ENCODE peak calls at places on chromosome 21, in ten cellular contexts. O, L, D, P, H, N, E, B, V and K are unnamed samples.

GRCh38 chr21:17436626-17437111 is 76.2 kb upstream of the CXADR start:
- DNase-seq in O (peak; percentile 51), L (no peak), D (no peak), P (no peak), H (no peak), N (no peak), E (no peak), B (no peak), V (no peak), K (no peak)

GRCh38 chr21:41684381-41685245 is 82.2 kb downstream of the RIPK4 start:
- DNase-seq in O (no peak), L (peak; percentile 86), D (no peak), P (peak; percentile 72), H (peak; percentile 65), N (no peak), E (no peak), B (peak; percentile 70), V (peak; percentile 74), K (peak; percentile 64)

GRCh38 chr21:31918250-31918775 is 45.5 kb downstream of the HUNK start:
- DNase-seq in O (no peak), L (no peak), D (no peak), P (no peak), H (no peak), N (no peak), E (no peak), B (no peak), V (no peak), K (no peak)

GRCh38 chr21:16563795-16564194 is 834.0 kb downstream of the USP25 start:
- DNase-seq in O (peak; percentile 72), L (peak; percentile 44), D (no peak), P (peak; percentile 12), H (no peak), N (no peak), E (peak; percentile 62), B (peak; percentile 12), V (peak; percentile 68), K (peak; percentile 83)

GRCh38 chr21:42650033-42650370 is 3.4 kb upstream of the PDE9A start:
- DNase-seq in O (no peak), L (no peak), D (no peak), P (no peak), H (no peak), N (no peak), E (no peak), B (no peak), V (no peak), K (no peak)

GRCh38 chr21:34526618-34527290 is 14.7 kb upstream of the KCNE1 start:
- DNase-seq in O (peak; percentile 67), L (peak; percentile 97), D (peak; percentile 82), P (peak; percentile 98), H (peak; percentile 98), N (no peak), E (peak; percentile 99), B (peak; percentile 99), V (peak; percentile 100), K (peak; percentile 82)

GRCh38 chr21:42092805-42093590 is 21.9 kb downstream of the UMODL1 start:
- DNase-seq in O (no peak), L (no peak), D (no peak), P (no peak), H (no peak), N (no peak), E (no peak), B (no peak), V (peak; percentile 66), K (no peak)

GRCh38 chr21:35102488-35103407 is 53.6 kb upstream of the RUNX1 start:
- DNase-seq in O (no peak), L (no peak), D (peak; percentile 24), P (peak; percentile 31), H (no peak), N (peak; percentile 39), E (no peak), B (no peak), V (no peak), K (no peak)

GRCh38 chr21:41328660-41329300 is 12.2 kb downstream of the FAM3B start:
- DNase-seq in O (no peak), L (no peak), D (no peak), P (no peak), H (no peak), N (no peak), E (no peak), B (no peak), V (peak; percentile 89), K (no peak)

GRCh38 chr21:37346841-37347430 is 19.6 kb upstream of the DYRK1A start:
- DNase-seq in O (no peak), L (no peak), D (no peak), P (peak; percentile 12), H (no peak), N (no peak), E (no peak), B (no peak), V (no peak), K (no peak)

GRCh38 chr21:38297193-38297592 is 40.4 kb downstream of the KCNJ15 start:
- DNase-seq in O (no peak), L (no peak), D (no peak), P (peak; percentile 59), H (peak; percentile 88), N (no peak), E (peak; percentile 42), B (peak; percentile 62), V (peak; percentile 87), K (no peak)

GRCh38 chr21:36759348-36760083 is 60.6 kb downstream of the SIM2 start:
- DNase-seq in O (no peak), L (no peak), D (no peak), P (no peak), H (no peak), N (no peak), E (no peak), B (no peak), V (no peak), K (no peak)

GRCh38 chr21:17775431-17776126 is 43.6 kb downstream of the C21orf91 start:
- DNase-seq in O (no peak), L (no peak), D (no peak), P (no peak), H (no peak), N (no peak), E (no peak), B (no peak), V (no peak), K (no peak)

GRCh38 chr21:41831453-41831831 is 47.7 kb downstream of the PRDM15 start:
- DNase-seq in O (no peak), L (no peak), D (no peak), P (no peak), H (no peak), N (no peak), E (no peak), B (no peak), V (no peak), K (no peak)

GRCh38 chr21:15752763-15753407 is 23.1 kb downstream of the USP25 start:
- DNase-seq in O (peak; percentile 52), L (peak; percentile 71), D (no peak), P (peak; percentile 40), H (no peak), N (peak; percentile 16), E (no peak), B (no peak), V (no peak), K (peak; percentile 95)

GRCh38 chr21:21673959-21674358 is 675.8 kb downstream of the NCAM2 start:
- DNase-seq in O (no peak), L (peak; percentile 19), D (no peak), P (no peak), H (no peak), N (no peak), E (no peak), B (no peak), V (no peak), K (no peak)
- H3K9me3 ChIP-seq in O (no peaks in the 10 kb centered on the region), L (peaks cover 6% of the 10 kb centered on the region), D (no peaks in the 10 kb centered on the region), P (peaks cover 42% of the 10 kb centered on the region), H (peaks cover 8% of the 10 kb centered on the region), N (no peaks in the 10 kb centered on the region), E (no peaks in the 10 kb centered on the region), B (no peaks in the 10 kb centered on the region), V (no peaks in the 10 kb centered on the region), K (no peaks in the 10 kb centered on the region)

GRCh38 chr21:33229776-33230517 is at the start of gene IFNAR2:
- DNase-seq in O (peak; percentile 91), L (peak; percentile 67), D (peak; percentile 79), P (peak; percentile 57), H (peak; percentile 90), N (peak; percentile 99), E (peak; percentile 62), B (peak; percentile 83), V (no peak), K (peak; percentile 94)

GRCh38 chr21:33231526-33231925 is 1.8 kb downstream of the IFNAR2 start:
- DNase-seq in O (no peak), L (no peak), D (no peak), P (no peak), H (no peak), N (no peak), E (no peak), B (no peak), V (no peak), K (no peak)

GRCh38 chr21:33229099-33229775 is 501 bp upstream of the IFNAR2 start:
- DNase-seq in O (no peak), L (no peak), D (no peak), P (no peak), H (no peak), N (no peak), E (no peak), B (no peak), V (no peak), K (no peak)

GRCh38 chr21:33230518-33231324 is 983 bp downstream of the IFNAR2 start:
- DNase-seq in O (peak; percentile 77), L (peak; percentile 63), D (peak; percentile 57), P (peak; percentile 83), H (peak; percentile 70), N (peak; percentile 68), E (peak; percentile 83), B (peak; percentile 84), V (peak; percentile 56), K (peak; percentile 86)

GRCh38 chr21:33228455-33228854 is 1.3 kb upstream of the IFNAR2 start:
- DNase-seq in O (no peak), L (no peak), D (no peak), P (no peak), H (no peak), N (no peak), E (no peak), B (no peak), V (no peak), K (no peak)
- H3K9ac ChIP-seq in O (no peak overlapping the region), L (no peak overlapping the region), D (no peak overlapping the region), P (no peak overlapping the region), H (no peak overlapping the region), N (no peak overlapping the region), E (no peak overlapping the region), B (no peak overlapping the region), V (no peak overlapping the region), K (no peak overlapping the region)

GRCh38 chr21:26422138-26422537 is 150.9 kb downstream of the CYYR1 start:
- DNase-seq in O (no peak), L (no peak), D (no peak), P (no peak), H (no peak), N (no peak), E (peak; percentile 36), B (no peak), V (no peak), K (no peak)
- H3K9me3 ChIP-seq in O (no peaks in the 10 kb centered on the region), L (no peaks in the 10 kb centered on the region), D (no peaks in the 10 kb centered on the region), P (no peaks in the 10 kb centered on the region), H (no peaks in the 10 kb centered on the region), N (no peaks in the 10 kb centered on the region), E (no peaks in the 10 kb centered on the region), B (no peaks in the 10 kb centered on the region), V (no peaks in the 10 kb centered on the region), K (no peaks in the 10 kb centered on the region)

DNA sequence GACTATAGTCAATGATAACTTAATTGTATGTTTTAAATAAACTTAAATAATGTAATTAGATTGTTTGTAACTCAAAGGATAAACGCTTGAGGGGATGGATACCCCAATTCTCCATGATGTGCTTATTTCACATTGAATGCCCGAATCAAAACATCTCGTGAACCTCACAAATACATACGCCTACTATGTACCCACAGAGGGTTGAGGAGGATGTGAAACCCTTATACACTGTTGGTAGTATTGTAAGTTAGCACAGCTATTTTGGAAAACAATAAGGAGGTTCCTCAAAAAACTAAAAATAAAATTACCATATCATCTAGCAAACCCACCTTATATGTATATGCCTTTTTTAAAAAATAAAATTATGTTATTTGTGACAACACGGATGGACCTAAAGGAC is 198.6 kb downstream of the MRPL39 start:
- DNase-seq in O (no peak), L (no peak), D (no peak), P (no peak), H (no peak), N (no peak), E (no peak), B (no peak), V (no peak), K (no peak)
- H3K9ac ChIP-seq in O (no peak overlapping the region), L (no peak overlapping the region), D (no peak overlapping the region), P (no peak overlapping the region), H (no peak overlapping the region), N (no peak overlapping the region), E (no peak overlapping the region), B (no peak overlapping the region), V (no peak overlapping the region), K (no peak overlapping the region)